ENCODE peak calls at places on chromosomes 6 and 20, in nine cellular contexts. M, K, D, G, Y, Q, Z, X and I are unnamed samples.

GRCh38 chr20:58196402-58197184 is 31.9 kb downstream of the ANKRD60 start:
- DNase-seq in M (no peak), D (no peak), X (no peak), Z (no peak), Y (no peak), K (no peak), G (no peak), Q (no peak), I (no peak)

GRCh38 chr6:105875974-105876640 is 210.0 kb upstream of the PRDM1 start:
- DNase-seq in Q (no peak), X (no peak), M (no peak), G (no peak), Y (no peak), K (no peak), Z (no peak), D (no peak), I (no peak)

GRCh38 chr6:96460052-96460700 is 61.4 kb upstream of the UFL1 start:
- DNase-seq in Q (no peak), Y (no peak), M (no peak), K (no peak), D (no peak), X (no peak), Z (no peak), G (no peak), I (no peak)

GRCh38 chr6:90083891-90084290 is 189.6 kb downstream of the GJA10 start:
- DNase-seq in D (peak; percentile 54), G (peak; percentile 32), M (no peak), X (no peak), Y (no peak), Z (no peak), K (no peak), Q (no peak), I (no peak)

GRCh38 chr20:23412026-23412425 is 9.3 kb downstream of the NAPB start:
- DNase-seq in Z (peak; percentile 34), D (no peak), K (no peak), M (no peak), G (no peak), Q (no peak), Y (no peak), X (no peak), I (no peak)

GRCh38 chr6:8195040-8195713 is 92.8 kb upstream of the EEF1E1 start:
- DNase-seq in X (no peak), Q (peak; percentile 54), K (no peak), Y (no peak), M (no peak), Z (no peak), D (peak; percentile 8), G (no peak), I (no peak)

GRCh38 chr6:15441215-15441868 is 195.5 kb downstream of the JARID2 start:
- DNase-seq in Z (peak; percentile 93), Q (peak; percentile 69), X (no peak), K (no peak), D (peak; percentile 60), G (no peak), Y (no peak), M (no peak), I (no peak)

GRCh38 chr6:38522322-38522721 is 117.4 kb downstream of the BTBD9 start:
- DNase-seq in Q (no peak), K (no peak), X (no peak), Y (no peak), G (no peak), M (no peak), D (no peak), Z (peak; percentile 36), I (no peak)

GRCh38 chr20:1434571-1435336 is 31.9 kb downstream of the NSFL1C start:
- DNase-seq in Q (no peak), G (peak; percentile 16), K (no peak), Z (peak; percentile 22), Y (no peak), D (peak; percentile 86), X (no peak), M (no peak), I (no peak)

GRCh38 chr6:107534762-107535161 is 44.8 kb downstream of the SOBP start:
- DNase-seq in X (no peak), G (no peak), K (no peak), M (no peak), Z (peak; percentile 25), Q (peak; percentile 52), Y (no peak), D (no peak), I (no peak)

GRCh38 chr6:88725111-88725711 is 238.2 kb downstream of the RNGTT start:
- DNase-seq in D (peak; percentile 64), Z (peak; percentile 47), M (no peak), X (no peak), K (no peak), Y (peak; percentile 21), G (peak; percentile 3), Q (peak; percentile 77), I (no peak)

GRCh38 chr20:48333707-48334106 is 494.1 kb downstream of the PREX1 start:
- DNase-seq in Z (no peak), G (no peak), Y (no peak), X (no peak), D (no peak), Q (no peak), K (no peak), M (no peak), I (no peak)

GRCh38 chr20:41618807-41619294 is 674 bp upstream of the CHD6 start:
- DNase-seq in Q (no peak), Y (no peak), X (no peak), K (no peak), G (no peak), D (peak; percentile 6), Z (peak; percentile 42), M (no peak), I (no peak)

GRCh38 chr6:47484616-47485015 is 7.0 kb downstream of the CD2AP start:
- DNase-seq in D (no peak), K (no peak), Z (peak; percentile 44), Q (no peak), G (no peak), Y (no peak), X (no peak), M (no peak), I (no peak)

GRCh38 chr6:160069050-160069454 is 52.6 kb upstream of the SLC22A1 start:
- DNase-seq in K (no peak), Y (peak; percentile 14), Q (no peak), Z (no peak), D (no peak), X (no peak), G (no peak), M (no peak), I (no peak)

GRCh38 chr6:109024368-109024767 is 70.3 kb downstream of the SESN1 start:
- DNase-seq in Z (peak; percentile 33), Q (no peak), X (no peak), K (no peak), D (no peak), M (no peak), G (no peak), Y (no peak), I (no peak)

GRCh38 chr20:23144856-23145255 is 58.7 kb upstream of the CD93 start:
- DNase-seq in X (no peak), Q (no peak), G (no peak), M (no peak), K (peak; percentile 47), Z (no peak), D (no peak), Y (no peak), I (no peak)

GRCh38 chr6:159939591-159940016 is 29.3 kb upstream of the IGF2R start:
- DNase-seq in Q (no peak), K (no peak), X (no peak), Z (no peak), G (no peak), D (no peak), M (no peak), Y (no peak), I (no peak)

GRCh38 chr20:32527052-32527446 is 58.1 kb downstream of the NOL4L start:
- DNase-seq in Q (no peak), X (no peak), D (peak; percentile 58), G (no peak), Y (no peak), M (no peak), K (no peak), Z (no peak), I (no peak)

GRCh38 chr6:157762636-157763035 is 60.4 kb upstream of the SNX9 start:
- DNase-seq in G (no peak), K (no peak), Z (peak; percentile 46), X (no peak), M (no peak), D (no peak), Q (no peak), Y (no peak), I (no peak)

GRCh38 chr6:2563635-2564034 is 187.1 kb downstream of the MYLK4 start:
- DNase-seq in X (no peak), M (no peak), G (no peak), Q (no peak), D (peak; percentile 33), K (no peak), Z (no peak), Y (no peak), I (no peak)

GRCh38 chr20:16011061-16011460 is 562.2 kb downstream of the KIF16B start:
- DNase-seq in Z (no peak), Q (peak; percentile 18), K (no peak), Y (no peak), M (no peak), X (no peak), G (no peak), D (no peak), I (no peak)

GRCh38 chr6:113414511-113414910 is 442.6 kb upstream of the MARCKS start:
- DNase-seq in Z (peak; percentile 85), D (no peak), Y (peak; percentile 37), X (no peak), K (no peak), M (no peak), Q (no peak), G (no peak), I (no peak)

GRCh38 chr6:125415921-125416320 is 114.2 kb upstream of the HDDC2 start:
- DNase-seq in K (no peak), D (no peak), Y (no peak), Z (peak; percentile 37), G (no peak), X (no peak), Q (no peak), M (no peak), I (no peak)

GRCh38 chr6:150720774-150721233 is 121.1 kb downstream of the PLEKHG1 start:
- DNase-seq in Q (peak; percentile 67), X (no peak), M (no peak), Y (no peak), G (no peak), Z (no peak), K (no peak), D (no peak), I (no peak)

GRCh38 chr20:54237544-54237943 is 29.7 kb downstream of the PFDN4 start:
- DNase-seq in D (no peak), M (no peak), G (no peak), Q (no peak), K (no peak), X (no peak), Z (no peak), Y (no peak), I (no peak)

GRCh38 chr20:37615507-37616425 is 78.1 kb upstream of the CTNNBL1 start:
- DNase-seq in G (peak; percentile 3), M (no peak), X (no peak), K (no peak), Z (peak; percentile 15), D (peak; percentile 81), Q (peak; percentile 60), Y (no peak), I (no peak)

GRCh38 chr6:56435326-56435725 is 187.9 kb upstream of the COL21A1 start:
- DNase-seq in Q (no peak), X (no peak), D (no peak), Z (no peak), G (no peak), M (no peak), K (no peak), Y (no peak), I (no peak)

GRCh38 chr20:23482138-23482537 is 8.8 kb upstream of the CST8 start:
- DNase-seq in X (no peak), Y (no peak), Z (no peak), D (no peak), M (no peak), Q (no peak), K (no peak), G (no peak), I (no peak)

GRCh38 chr6:107421696-107422256 is 37.6 kb downstream of the PDSS2 start:
- DNase-seq in X (no peak), M (no peak), Z (no peak), K (no peak), Y (no peak), G (no peak), D (no peak), Q (no peak), I (no peak)

GRCh38 chr6:159257846-159258245 is 88.6 kb downstream of the FNDC1 start:
- DNase-seq in X (no peak), M (no peak), Z (no peak), D (no peak), G (no peak), Q (no peak), Y (no peak), K (no peak), I (peak; percentile 70)